ENCODE peak calls at places on chromosome 22, in ten cellular contexts. G, A, V, Q, K, O, L, C, H and W are unnamed samples.

GRCh38 chr22:42439821-42440674 is 7.8 kb upstream of the NFAM1 start:
- DNase-seq in G (peak), A (peak), V (peak), Q (peak), K (peak), O (no peak), L (no peak), C (no peak), H (no peak), W (no peak)

GRCh38 chr22:27435839-27436581 is 365.5 kb downstream of the MN1 start:
- DNase-seq in G (peak), A (peak), V (no peak), Q (peak), K (no peak), O (peak), L (peak), C (peak), H (no peak), W (no peak)

GRCh38 chr22:29581799-29582198 is 886 bp upstream of the NIPSNAP1 start:
- DNase-seq in G (no peak), A (no peak), V (no peak), Q (no peak), K (no peak), O (no peak), L (no peak), C (no peak), H (no peak), W (no peak)

GRCh38 chr22:28548411-28548810 is 131.2 kb downstream of the TTC28 start:
- DNase-seq in G (no peak), A (no peak), V (no peak), Q (no peak), K (no peak), O (no peak), L (no peak), C (no peak), H (no peak), W (no peak)

GRCh38 chr22:20061481-20061861 is 18.6 kb upstream of the DGCR8 start:
- DNase-seq in G (peak), A (peak), V (no peak), Q (peak), K (no peak), O (no peak), L (no peak), C (no peak), H (no peak), W (no peak)

GRCh38 chr22:22935056-22935545 is 47.5 kb downstream of the IGLL5 start:
- DNase-seq in G (no peak), A (no peak), V (no peak), Q (no peak), K (no peak), O (no peak), L (no peak), C (no peak), H (no peak), W (no peak)

GRCh38 chr22:30390974-30391691 is 3.9 kb upstream of the RNF215 start:
- DNase-seq in G (peak), A (peak), V (peak), Q (peak), K (peak), O (peak), L (no peak), C (peak), H (peak), W (peak)

GRCh38 chr22:31295413-31295812 is 3.1 kb upstream of the PIK3IP1 start:
- DNase-seq in G (no peak), A (no peak), V (no peak), Q (no peak), K (no peak), O (no peak), L (no peak), C (no peak), H (no peak), W (no peak)

GRCh38 chr22:40180403-40180802 is 2.7 kb downstream of the TNRC6B start:
- DNase-seq in G (peak), A (no peak), V (no peak), Q (no peak), K (no peak), O (no peak), L (no peak), C (no peak), H (no peak), W (no peak)

GRCh38 chr22:41048791-41049717 is 43.3 kb upstream of the EP300 start:
- DNase-seq in G (peak), A (peak), V (no peak), Q (peak), K (no peak), O (peak), L (peak), C (peak), H (peak), W (peak)

GRCh38 chr22:42434283-42434682 is 2.1 kb upstream of the NFAM1 start:
- DNase-seq in G (no peak), A (peak), V (no peak), Q (no peak), K (no peak), O (no peak), L (no peak), C (no peak), H (no peak), W (no peak)

GRCh38 chr22:32841175-32841574 is 39.7 kb downstream of the TIMP3 start:
- DNase-seq in G (no peak), A (no peak), V (no peak), Q (no peak), K (no peak), O (no peak), L (no peak), C (no peak), H (no peak), W (no peak)

GRCh38 chr22:35995772-35996171 is 32.9 kb downstream of the RBFOX2 start:
- DNase-seq in G (peak), A (peak), V (no peak), Q (peak), K (no peak), O (peak), L (peak), C (no peak), H (no peak), W (peak)

GRCh38 chr22:20292108-20292507 is 24.0 kb upstream of the RTN4R start:
- DNase-seq in G (no peak), A (no peak), V (no peak), Q (no peak), K (no peak), O (no peak), L (no peak), C (no peak), H (no peak), W (no peak)

GRCh38 chr22:21694795-21695431 is 29.1 kb downstream of the PPIL2 start:
- DNase-seq in G (no peak), A (no peak), V (no peak), Q (no peak), K (no peak), O (no peak), L (no peak), C (no peak), H (no peak), W (no peak)

GRCh38 chr22:37037669-37038068 is 13.9 kb upstream of the KCTD17 start:
- DNase-seq in G (no peak), A (no peak), V (no peak), Q (no peak), K (no peak), O (no peak), L (no peak), C (no peak), H (no peak), W (no peak)

GRCh38 chr22:29883045-29883830 is at the start of gene MTMR3:
- DNase-seq in G (peak), A (peak), V (peak), Q (peak), K (peak), O (peak), L (peak), C (peak), H (peak), W (peak)

GRCh38 chr22:44455151-44455962 is 42.7 kb downstream of the RTL6 start:
- DNase-seq in G (no peak), A (no peak), V (peak), Q (no peak), K (peak), O (no peak), L (no peak), C (no peak), H (no peak), W (no peak)

GRCh38 chr22:20567371-20567847 is 60.0 kb downstream of the MED15 start:
- DNase-seq in G (peak), A (no peak), V (no peak), Q (peak), K (no peak), O (no peak), L (no peak), C (no peak), H (no peak), W (peak)

GRCh38 chr22:43432883-43433415 is 21.1 kb downstream of the MPPED1 start:
- DNase-seq in G (no peak), A (no peak), V (no peak), Q (no peak), K (no peak), O (no peak), L (no peak), C (no peak), H (no peak), W (no peak)

GRCh38 chr22:19886605-19887250 is 32.1 kb upstream of the GNB1L start:
- DNase-seq in G (peak), A (no peak), V (no peak), Q (peak), K (peak), O (no peak), L (no peak), C (no peak), H (no peak), W (peak)

GRCh38 chr22:49571326-49571725 is 256.3 kb downstream of the BRD1 start:
- DNase-seq in G (no peak), A (no peak), V (no peak), Q (no peak), K (no peak), O (no peak), L (no peak), C (no peak), H (no peak), W (no peak)

GRCh38 chr22:19524170-19525115 is at the start of gene CLDN5:
- DNase-seq in G (no peak), A (peak), V (no peak), Q (peak), K (no peak), O (no peak), L (peak), C (peak), H (no peak), W (no peak)

GRCh38 chr22:44595841-44596341 is 97.9 kb upstream of the RTL6 start:
- DNase-seq in G (peak), A (no peak), V (no peak), Q (no peak), K (no peak), O (no peak), L (no peak), C (no peak), H (no peak), W (no peak)

GRCh38 chr22:23159287-23159622 is 14.0 kb downstream of the RAB36 start:
- DNase-seq in G (no peak), A (no peak), V (no peak), Q (no peak), K (no peak), O (no peak), L (no peak), C (no peak), H (no peak), W (no peak)

GRCh38 chr22:31244044-31244942 is 32.2 kb downstream of the LIMK2 start:
- DNase-seq in G (peak), A (no peak), V (no peak), Q (peak), K (no peak), O (no peak), L (no peak), C (peak), H (no peak), W (peak)

GRCh38 chr22:25331050-25331449 is 111.6 kb downstream of the CRYBB2 start:
- DNase-seq in G (no peak), A (no peak), V (no peak), Q (no peak), K (no peak), O (no peak), L (no peak), C (no peak), H (no peak), W (no peak)

GRCh38 chr22:25332386-25332785 is 112.9 kb downstream of the CRYBB2 start:
- DNase-seq in G (no peak), A (no peak), V (no peak), Q (no peak), K (no peak), O (no peak), L (no peak), C (no peak), H (no peak), W (no peak)

DNA sequence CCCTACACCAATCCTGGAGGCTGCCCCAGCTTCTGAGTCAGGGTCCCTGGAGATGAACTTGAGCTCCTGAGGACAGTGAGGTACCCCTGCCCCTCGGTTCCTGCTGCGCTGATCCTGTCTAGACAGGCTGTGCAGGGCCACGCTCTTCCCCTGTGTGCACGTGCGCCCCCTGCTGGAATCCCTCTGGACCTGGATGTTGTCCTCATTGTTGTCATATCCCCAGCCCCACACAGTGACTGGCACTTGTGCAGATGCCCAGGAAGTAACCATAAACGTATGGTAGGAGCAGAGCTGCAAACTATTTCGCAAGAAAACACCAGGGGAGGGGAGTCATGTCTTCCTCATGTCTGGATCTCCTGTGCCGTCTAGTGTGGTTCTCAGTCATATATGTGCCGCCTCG is 114.7 kb downstream of the CRYBB2 start:
- DNase-seq in G (peak), A (peak), V (peak), Q (peak), K (peak), O (no peak), L (peak), C (peak), H (peak), W (no peak)
- TF ChIP-seq CTCF in G (peak), A (peak), V (peak), Q (peak), K (peak), O (no peak), L (peak), C (peak), H (peak), W (peak)

DNA sequence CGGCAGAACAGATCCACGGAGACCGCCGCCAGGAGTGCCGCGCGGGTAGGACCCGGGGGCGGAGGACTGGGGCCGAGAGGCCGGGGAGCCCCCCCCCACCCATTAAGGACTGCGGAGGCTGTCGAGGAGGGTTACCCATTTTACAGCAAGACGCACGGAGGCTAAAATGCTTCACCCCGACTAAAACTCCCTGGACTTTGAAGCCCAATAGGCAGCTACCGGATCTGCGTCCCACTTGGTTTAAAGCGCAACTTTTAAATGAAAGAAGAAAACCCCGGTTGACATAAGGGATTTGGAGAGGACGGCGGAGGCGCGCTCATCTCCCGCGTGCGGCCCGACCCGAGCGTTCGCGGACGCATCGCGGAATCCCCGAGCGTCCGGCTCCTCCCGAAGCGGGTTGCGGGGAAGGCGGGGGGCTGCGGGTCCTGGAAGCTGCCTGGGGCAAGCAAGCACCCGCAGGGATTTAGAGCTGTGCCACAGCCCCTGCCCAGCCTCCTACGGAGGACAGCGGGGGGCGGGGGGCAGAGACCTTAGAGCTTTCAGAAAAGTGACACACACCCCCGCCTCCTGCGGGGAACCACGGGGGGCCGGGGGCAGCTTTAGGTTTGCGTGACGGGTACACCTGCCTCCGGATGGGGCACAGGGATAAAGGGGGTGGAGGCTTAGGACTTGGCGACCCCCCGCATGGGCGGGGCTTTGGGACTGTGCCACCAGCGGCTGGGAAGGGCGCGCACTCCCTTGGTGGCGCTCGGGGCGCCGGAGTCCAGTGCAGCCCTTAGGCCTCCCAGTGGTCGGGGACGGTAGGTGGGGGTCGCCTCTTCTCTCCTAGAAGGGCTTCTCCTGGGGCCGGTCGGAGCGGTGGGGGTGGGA is 761 bp upstream of the CELSR1 start:
- DNase-seq in G (peak), A (no peak), V (no peak), Q (peak), K (no peak), O (no peak), L (peak), C (peak), H (peak), W (peak)
- TF ChIP-seq CTCF in G (no peak), A (no peak), V (no peak), Q (peak), K (no peak), O (no peak), L (no peak), C (peak), H (peak), W (peak)

GRCh38 chr22:45994516-45995404 is 17.8 kb upstream of the WNT7B start:
- DNase-seq in G (peak), A (peak), V (peak), Q (peak), K (peak), O (peak), L (peak), C (peak), H (peak), W (peak)
- TF ChIP-seq CTCF in G (peak), A (peak), V (peak), Q (peak), K (peak), O (peak), L (peak), C (peak), H (peak), W (peak)

DNA sequence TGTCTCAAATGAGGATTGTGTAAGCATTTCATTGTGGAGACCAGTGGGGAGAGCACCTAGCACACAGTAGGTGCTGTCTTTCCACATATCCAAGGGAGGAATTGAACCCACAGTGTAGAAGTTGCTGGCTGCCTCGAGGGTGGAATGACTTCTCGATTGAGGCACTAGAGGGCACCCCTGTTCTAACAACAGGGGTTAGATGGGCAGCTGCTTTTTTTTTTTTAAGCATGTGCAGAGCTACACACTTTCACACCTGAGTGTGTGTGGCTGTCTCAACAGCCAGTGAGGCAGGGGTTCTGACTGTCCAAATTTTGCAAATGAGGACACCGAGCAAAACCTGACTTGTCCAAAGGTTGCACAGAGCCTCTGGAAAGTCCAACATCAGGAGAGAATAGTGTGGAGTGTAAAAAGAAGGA is 118.2 kb upstream of the CRYBB3 start:
- DNase-seq in G (peak), A (no peak), V (peak), Q (peak), K (peak), O (no peak), L (peak), C (no peak), H (peak), W (no peak)
- TF ChIP-seq CTCF in G (peak), A (peak), V (peak), Q (peak), K (peak), O (no peak), L (no peak), C (peak), H (peak), W (peak)

GRCh38 chr22:17366830-17367229 is 2.4 kb upstream of the CECR2 start:
- DNase-seq in G (no peak), A (peak), V (peak), Q (peak), K (peak), O (peak), L (peak), C (peak), H (peak), W (no peak)
- TF ChIP-seq CTCF in G (peak), A (no peak), V (peak), Q (peak), K (peak), O (no peak), L (peak), C (peak), H (peak), W (no peak)

GRCh38 chr22:24392218-24392931 is 35.0 kb upstream of the ADORA2A start:
- DNase-seq in G (no peak), A (no peak), V (no peak), Q (no peak), K (no peak), O (no peak), L (no peak), C (no peak), H (no peak), W (peak)

GRCh38 chr22:24391836-24392217 is 35.6 kb upstream of the ADORA2A start:
- DNase-seq in G (peak), A (no peak), V (no peak), Q (peak), K (no peak), O (no peak), L (no peak), C (no peak), H (no peak), W (peak)

GRCh38 chr22:24390576-24390975 is 36.8 kb upstream of the ADORA2A start:
- DNase-seq in G (peak), A (no peak), V (no peak), Q (peak), K (no peak), O (no peak), L (no peak), C (no peak), H (no peak), W (no peak)

GRCh38 chr22:24390156-24390555 is 37.2 kb upstream of the ADORA2A start:
- DNase-seq in G (no peak), A (no peak), V (no peak), Q (no peak), K (no peak), O (no peak), L (no peak), C (no peak), H (no peak), W (no peak)

GRCh38 chr22:24393012-24393559 is 34.3 kb upstream of the ADORA2A start:
- DNase-seq in G (no peak), A (no peak), V (no peak), Q (no peak), K (no peak), O (no peak), L (no peak), C (no peak), H (no peak), W (no peak)
- TF ChIP-seq CTCF in G (no peak), A (no peak), V (no peak), Q (no peak), K (no peak), O (no peak), L (no peak), C (no peak), H (no peak), W (no peak)